ENCODE peak calls at places on chromosomes 5 and 9, in eight cellular contexts. I, V, H, Q, A, G, S and R are unnamed samples.
A peak's percentile ranks its signal among the peaks of the same experiment; 100 is the strongest.

GRCh38 chr5:176875014-176875550 is 24.1 kb downstream of the HK3 start:
- DNase-seq in I (no peak), V (no peak), H (no peak), Q (no peak), A (no peak), G (no peak), S (no peak), R (no peak)

GRCh38 chr5:68344447-68345111 is 129.0 kb downstream of the PIK3R1 start:
- DNase-seq in I (peak; percentile 72), V (no peak), H (no peak), Q (peak; percentile 60), A (no peak), G (peak; percentile 83), S (no peak), R (peak; percentile 17)

GRCh38 chr5:61397238-61397637 is 65.2 kb downstream of the ZSWIM6 start:
- DNase-seq in I (no peak), V (no peak), H (no peak), Q (no peak), A (no peak), G (no peak), S (no peak), R (no peak)

GRCh38 chr5:102295534-102296228 is 403 bp downstream of the SLCO4C1 start:
- DNase-seq in I (no peak), V (peak; percentile 42), H (no peak), Q (no peak), A (peak; percentile 24), G (no peak), S (peak; percentile 17), R (peak; percentile 34)

GRCh38 chr9:109600142-109600541 is 102.0 kb upstream of the PTPN3 start:
- DNase-seq in I (no peak), V (no peak), H (no peak), Q (peak; percentile 99), A (no peak), G (no peak), S (no peak), R (no peak)

GRCh38 chr9:68551191-68551590 is 10.5 kb upstream of the TMEM252 start:
- DNase-seq in I (no peak), V (no peak), H (peak; percentile 66), Q (no peak), A (no peak), G (no peak), S (no peak), R (peak; percentile 9)

GRCh38 chr5:98414938-98415337 is 358.5 kb upstream of the RGMB start:
- DNase-seq in I (no peak), V (no peak), H (no peak), Q (peak; percentile 81), A (no peak), G (peak; percentile 75), S (no peak), R (no peak)

GRCh38 chr5:148794729-148795590 is 31.5 kb upstream of the ADRB2 start:
- DNase-seq in I (no peak), V (no peak), H (no peak), Q (peak; percentile 62), A (no peak), G (no peak), S (no peak), R (no peak)

GRCh38 chr5:24110019-24110615 is 534.7 kb downstream of the CDH10 start:
- DNase-seq in I (no peak), V (no peak), H (no peak), Q (peak; percentile 13), A (no peak), G (peak; percentile 49), S (no peak), R (no peak)

GRCh38 chr5:148205865-148206264 is 3.0 kb downstream of the SPINK6 start:
- DNase-seq in I (no peak), V (no peak), H (no peak), Q (no peak), A (no peak), G (no peak), S (no peak), R (no peak)

GRCh38 chr9:34995288-34996060 is 5.9 kb downstream of the DNAJB5 start:
- DNase-seq in I (no peak), V (no peak), H (no peak), Q (peak; percentile 8), A (no peak), G (no peak), S (no peak), R (no peak)

GRCh38 chr9:86093788-86094555 is 5.4 kb downstream of the GOLM1 start:
- DNase-seq in I (no peak), V (no peak), H (peak; percentile 89), Q (peak; percentile 47), A (peak; percentile 60), G (no peak), S (no peak), R (peak; percentile 77)

GRCh38 chr9:101119206-101119819 is 90.8 kb downstream of the PLPPR1 start:
- DNase-seq in I (peak; percentile 47), V (peak; percentile 78), H (peak; percentile 59), Q (no peak), A (peak; percentile 66), G (peak; percentile 57), S (peak; percentile 82), R (peak; percentile 76)

GRCh38 chr9:128705051-128705965 is 3.0 kb downstream of the PKN3 start:
- DNase-seq in I (no peak), V (no peak), H (no peak), Q (no peak), A (no peak), G (no peak), S (no peak), R (no peak)

GRCh38 chr9:132776268-132776667 is 101.8 kb downstream of the AK8 start:
- DNase-seq in I (no peak), V (no peak), H (no peak), Q (no peak), A (no peak), G (no peak), S (no peak), R (no peak)

GRCh38 chr9:125761685-125762084 is 14.5 kb downstream of the PBX3 start:
- DNase-seq in I (no peak), V (no peak), H (no peak), Q (no peak), A (no peak), G (no peak), S (no peak), R (no peak)

GRCh38 chr5:154751854-154752253 is 3.3 kb upstream of the LARP1 start:
- DNase-seq in I (no peak), V (no peak), H (no peak), Q (no peak), A (no peak), G (no peak), S (no peak), R (no peak)

GRCh38 chr9:72954431-72955420 is 1.9 kb upstream of the ALDH1A1 start:
- DNase-seq in I (no peak), V (no peak), H (no peak), Q (no peak), A (no peak), G (no peak), S (no peak), R (no peak)

GRCh38 chr9:5002811-5003210 is 17.7 kb downstream of the JAK2 start:
- DNase-seq in I (no peak), V (no peak), H (no peak), Q (no peak), A (no peak), G (no peak), S (no peak), R (no peak)

GRCh38 chr5:172453206-172453985 is 929 bp downstream of the SH3PXD2B start:
- DNase-seq in I (peak; percentile 27), V (peak; percentile 65), H (peak; percentile 34), Q (peak; percentile 81), A (peak; percentile 40), G (peak; percentile 68), S (peak; percentile 63), R (peak; percentile 75)
- TF ChIP-seq CTCF in I (no peak), V (peak; percentile 67), H (no peak), Q (peak; percentile 77), A (peak; percentile 70), G (peak; percentile 75), S (peak; percentile 47), R (peak; percentile 64)

DNA sequence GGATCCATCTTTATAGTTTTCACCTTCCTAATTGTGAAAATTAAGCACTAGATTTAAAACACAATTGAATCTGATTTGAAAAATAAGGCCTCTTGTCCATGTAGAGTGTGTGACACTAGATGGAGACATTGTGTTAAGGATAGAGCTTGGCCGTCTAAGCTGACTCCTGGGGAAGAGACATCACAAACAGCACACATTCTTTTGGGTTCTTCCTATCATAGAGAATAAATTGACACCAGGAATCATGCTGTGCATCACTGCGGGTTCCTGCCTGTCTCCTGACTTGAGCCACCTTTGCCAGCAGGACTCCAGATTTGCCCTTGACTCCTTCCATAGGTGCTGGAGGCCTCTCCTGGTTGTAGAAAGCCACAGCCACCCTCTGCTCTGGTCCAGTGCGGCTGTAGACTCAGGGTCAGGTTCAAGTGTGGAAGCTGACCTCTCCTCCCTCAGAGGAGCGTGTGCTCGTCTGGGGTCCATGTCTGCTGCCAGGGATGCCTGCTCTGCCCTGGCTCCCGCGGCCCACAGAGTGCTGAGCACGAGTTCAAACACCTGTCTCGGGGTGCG is 11.2 kb downstream of the ROPN1L start:
- DNase-seq in I (peak; percentile 68), V (peak; percentile 17), H (no peak), Q (peak; percentile 87), A (no peak), G (peak; percentile 79), S (peak; percentile 26), R (peak; percentile 31)
- TF ChIP-seq CTCF in I (peak; percentile 96), V (peak; percentile 72), H (no peak), Q (peak; percentile 68), A (peak; percentile 80), G (peak; percentile 85), S (peak; percentile 27), R (peak; percentile 30)

DNA sequence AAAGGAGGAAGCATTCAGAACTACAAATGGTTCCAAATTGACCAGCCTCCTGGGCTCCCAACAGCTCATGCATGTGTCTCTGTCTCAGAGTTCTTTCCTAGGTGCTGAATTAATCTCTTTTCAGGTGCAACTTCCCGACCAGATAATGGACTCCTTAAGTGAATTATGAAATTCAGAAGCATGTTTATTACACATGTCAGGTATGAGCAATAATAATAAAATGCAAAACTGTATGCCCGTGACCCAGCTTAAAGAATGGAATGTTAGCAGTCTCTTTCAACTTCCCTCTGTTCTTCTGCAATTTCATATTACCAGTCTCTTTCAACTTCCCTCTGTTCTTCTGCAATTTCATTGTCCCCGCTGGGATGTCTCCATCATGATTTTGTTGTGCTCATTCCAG is 60.4 kb downstream of the FBXL7 start:
- DNase-seq in I (no peak), V (no peak), H (no peak), Q (no peak), A (no peak), G (no peak), S (no peak), R (no peak)
- TF ChIP-seq CTCF in I (no peak), V (no peak), H (no peak), Q (no peak), A (no peak), G (no peak), S (no peak), R (no peak)

DNA sequence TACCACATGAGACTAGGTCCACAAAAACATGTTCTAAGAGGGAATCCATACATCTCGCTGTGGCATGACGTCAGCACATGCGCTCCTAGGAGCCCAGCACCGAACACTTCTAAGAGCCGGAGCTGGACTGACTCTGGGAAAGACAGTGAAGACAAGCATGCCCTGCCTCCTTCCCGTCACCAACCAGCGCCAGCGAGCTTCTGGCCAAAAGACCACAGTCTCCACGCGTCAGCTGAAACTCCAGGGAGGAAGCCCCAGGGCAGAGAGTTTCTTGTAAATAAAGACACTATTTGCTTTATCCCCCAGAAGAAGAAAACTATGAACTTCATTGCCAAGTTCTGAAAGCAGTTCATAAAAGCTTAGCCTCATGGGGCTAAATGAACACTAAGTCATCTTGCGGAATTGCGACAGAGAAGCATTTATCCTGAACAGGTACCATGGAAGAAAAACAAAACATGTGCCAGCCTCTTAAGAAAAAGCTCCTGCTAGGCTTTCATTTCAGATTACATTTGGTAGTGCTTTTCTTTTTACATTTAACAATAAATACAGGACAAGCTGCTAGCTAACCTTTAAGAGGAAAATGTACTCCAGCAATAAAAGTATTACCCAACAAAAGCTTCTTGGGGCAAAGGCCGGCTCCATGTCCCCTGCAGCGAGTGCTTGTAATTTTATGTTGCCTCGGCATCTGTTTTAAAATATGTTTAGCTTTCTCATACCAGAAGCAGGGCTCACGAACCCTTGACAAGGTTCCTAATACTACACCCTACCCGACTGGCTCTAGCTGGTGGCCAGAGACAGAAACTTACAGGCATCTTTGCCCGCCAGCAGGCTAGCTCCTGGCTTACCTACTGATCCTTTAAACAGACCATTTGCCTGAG is 96.5 kb downstream of the PRRT1B start:
- DNase-seq in I (no peak), V (no peak), H (no peak), Q (peak; percentile 67), A (no peak), G (no peak), S (no peak), R (no peak)
- TF ChIP-seq CTCF in I (no peak), V (no peak), H (no peak), Q (peak; percentile 13), A (no peak), G (no peak), S (no peak), R (no peak)